ENCODE peak calls at places on chromosome 4, in seven cellular contexts. C is mammary epithelial cell, J is GM12878, Q is osteoblast, P is GM23338, R is HepG2, K is HCT116. Z is an unnamed sample. For H3K4me1, the result is how much of the 10 kb centered on the place peaks cover.

GRCh38 chr4:12987284-12987683 is 496.9 kb downstream of the RAB28 start:
- DNase-seq in C (no peak), J (no peak), Q (no peak), P (no peak), R (no peak), K (no peak), Z (no peak)

GRCh38 chr4:115970859-115971258 is 857.4 kb upstream of the NDST4 start:
- DNase-seq in C (no peak), J (no peak), Q (no peak), P (no peak), R (no peak), K (no peak), Z (no peak)

GRCh38 chr4:99564921-99565320 is 1.1 kb upstream of the TRMT10A start:
- DNase-seq in C (no peak), J (no peak), Q (no peak), P (no peak), R (no peak), K (no peak), Z (no peak)

GRCh38 chr4:156865391-156865790 is 106.2 kb downstream of the PDGFC start:
- DNase-seq in C (no peak), J (no peak), Q (peak), P (no peak), R (no peak), K (no peak), Z (no peak)

GRCh38 chr4:52643846-52644245 is 15.3 kb downstream of the USP46 start:
- DNase-seq in C (peak), J (no peak), Q (no peak), P (no peak), R (peak), K (peak), Z (peak)

GRCh38 chr4:26804876-26805275 is 55.8 kb upstream of the STIM2 start:
- DNase-seq in C (no peak), J (no peak), Q (no peak), P (no peak), R (no peak), K (no peak), Z (no peak)

GRCh38 chr4:104743141-104743748 is 248.6 kb upstream of the CXXC4 start:
- DNase-seq in C (no peak), J (peak), Q (no peak), P (no peak), R (no peak), K (no peak), Z (no peak)

GRCh38 chr4:33974270-33974669 is 2270.0 kb downstream of the ARAP2 start:
- DNase-seq in C (no peak), J (no peak), Q (no peak), P (no peak), R (no peak), K (no peak), Z (no peak)

GRCh38 chr4:28435346-28435745 is 1574.7 kb downstream of the STIM2 start:
- DNase-seq in C (no peak), J (no peak), Q (no peak), P (peak), R (no peak), K (no peak), Z (peak)

GRCh38 chr4:26719954-26720552 is 136.2 kb downstream of the TBC1D19 start:
- DNase-seq in C (no peak), J (no peak), Q (no peak), P (peak), R (no peak), K (peak), Z (peak)

GRCh38 chr4:108473163-108473720 is 147.1 kb upstream of the RPL34 start:
- DNase-seq in C (no peak), J (no peak), Q (no peak), P (no peak), R (no peak), K (no peak), Z (no peak)

GRCh38 chr4:172521171-172521570 is 647.4 kb upstream of the GALNT7 start:
- DNase-seq in C (no peak), J (no peak), Q (no peak), P (no peak), R (no peak), K (no peak), Z (no peak)

GRCh38 chr4:173538903-173539445 is 8.9 kb upstream of the HAND2 start:
- DNase-seq in C (no peak), J (no peak), Q (no peak), P (peak), R (no peak), K (no peak), Z (no peak)

GRCh38 chr4:26179316-26179760 is 141.5 kb upstream of the RBPJ start:
- DNase-seq in C (no peak), J (peak), Q (no peak), P (no peak), R (no peak), K (no peak), Z (no peak)

GRCh38 chr4:95606739-95607138 is 58.0 kb upstream of the UNC5C start:
- DNase-seq in C (no peak), J (no peak), Q (no peak), P (no peak), R (no peak), K (no peak), Z (no peak)

GRCh38 chr4:151099226-151099975 is at the start of gene RPS3A:
- DNase-seq in C (peak), J (peak), Q (peak), P (peak), R (peak), K (peak), Z (peak)

GRCh38 chr4:79147251-79147650 is 178.6 kb downstream of the NAA11 start:
- DNase-seq in C (no peak), J (no peak), Q (no peak), P (no peak), R (no peak), K (no peak), Z (peak)

GRCh38 chr4:71635094-71635493 is 148.8 kb downstream of the GC start:
- DNase-seq in C (no peak), J (no peak), Q (no peak), P (peak), R (no peak), K (no peak), Z (no peak)

DNA sequence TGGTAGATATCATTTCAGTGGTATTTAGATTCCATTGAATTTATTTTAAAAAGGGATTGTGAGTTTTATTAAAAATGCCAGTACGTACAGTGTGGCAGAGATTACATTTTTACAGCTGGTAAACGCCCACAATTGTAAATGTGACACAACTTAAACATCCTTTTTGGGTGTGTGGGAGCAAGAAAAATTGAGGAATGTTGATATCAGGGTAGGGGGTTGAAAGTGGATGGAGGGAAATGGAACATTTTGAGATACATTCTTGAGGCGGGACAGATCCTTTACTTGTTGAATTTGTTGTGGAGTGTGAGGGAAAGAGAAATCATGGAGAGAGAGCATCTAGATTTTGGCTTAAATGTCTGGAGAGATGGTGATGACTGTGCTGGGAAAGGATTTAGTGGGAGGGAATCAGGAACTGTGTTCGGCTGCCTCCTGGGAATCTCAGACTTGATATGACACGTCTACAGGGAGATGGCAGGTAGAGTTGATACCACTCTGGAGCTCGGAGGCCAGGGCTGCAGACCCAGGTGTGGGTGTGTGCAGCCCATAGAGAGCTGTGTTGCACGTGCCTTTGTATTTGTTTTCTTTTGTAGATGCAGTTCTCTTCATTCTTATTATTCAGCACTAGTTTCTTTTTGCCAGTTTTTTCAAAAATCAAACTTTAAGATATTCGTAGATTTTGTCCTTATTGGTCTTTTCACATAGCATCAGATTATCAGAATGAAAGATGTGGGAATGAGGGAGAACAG is 10.8 kb downstream of the TMEM131L start:
- DNase-seq in C (peak), J (no peak), Q (no peak), P (no peak), R (no peak), K (no peak), Z (no peak)
- H3K4me1 ChIP-seq in C (under half), J (half or more), Q (under half), P (under half), R (under half), K (under half), Z (under half)

DNA sequence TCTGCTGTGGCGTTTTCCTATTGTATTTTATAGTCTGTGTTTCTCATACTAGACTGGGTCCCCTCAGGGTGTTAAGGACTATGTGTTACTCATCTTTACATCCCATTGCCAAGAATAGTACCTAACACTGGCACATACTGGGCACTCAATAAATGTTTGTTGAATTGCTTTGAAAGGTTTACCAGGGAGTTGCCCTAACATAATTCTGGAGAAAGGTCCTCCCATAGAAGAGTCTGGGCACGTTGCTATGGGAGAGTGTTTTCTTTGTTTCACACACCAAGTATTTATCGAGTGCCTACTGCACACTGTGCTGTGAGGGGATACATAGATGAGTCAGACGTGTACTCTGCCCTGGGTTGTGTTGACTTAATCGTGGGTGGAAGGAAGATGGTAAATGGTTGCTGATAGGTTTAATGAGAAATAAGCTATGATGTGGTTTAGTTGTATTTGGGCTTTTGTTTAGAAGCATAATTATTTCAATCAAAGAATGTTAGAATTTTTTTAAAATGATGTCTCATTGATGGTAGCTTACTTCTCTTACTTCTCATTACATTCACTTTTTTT is 42.9 kb downstream of the AFF1 start:
- DNase-seq in C (peak), J (peak), Q (peak), P (no peak), R (peak), K (peak), Z (peak)
- H3K4me2 ChIP-seq in C (peak), J (peak), Q (peak), P (no peak), R (peak), K (peak), Z (peak)

GRCh38 chr4:147955827-147956565 is 224.1 kb downstream of the ARHGAP10 start:
- DNase-seq in C (no peak), J (no peak), Q (no peak), P (no peak), R (no peak), K (no peak), Z (no peak)
- TF ChIP-seq CTCF in C (no peak), J (no peak), Q (no peak), P (no peak), R (no peak), K (no peak), Z (no peak)

DNA sequence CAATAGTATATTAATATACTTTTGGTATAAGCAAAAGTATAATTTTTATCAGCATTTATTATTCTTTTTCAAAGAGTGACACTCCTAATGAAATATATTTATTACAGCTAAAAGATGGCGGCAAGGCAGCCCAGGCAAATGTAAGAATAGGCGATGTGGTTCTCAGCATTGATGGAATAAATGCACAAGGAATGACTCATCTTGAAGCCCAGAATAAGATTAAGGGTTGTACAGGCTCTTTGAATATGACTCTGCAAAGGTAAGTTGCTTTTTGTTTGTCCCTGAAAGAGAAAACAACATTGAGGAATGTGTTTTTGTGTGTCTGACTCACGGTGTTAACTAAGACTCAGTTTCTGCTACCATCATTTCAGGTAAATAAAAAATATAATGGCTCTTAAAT is 71.9 kb downstream of the PDLIM5 start:
- DNase-seq in C (peak), J (no peak), Q (no peak), P (no peak), R (no peak), K (no peak), Z (peak)
- H3K4me1 ChIP-seq in C (under half), J (under half), Q (half or more), P (under half), R (under half), K (under half), Z (under half)

GRCh38 chr4:181656748-181657147 is 586.5 kb upstream of the TENM3 start:
- DNase-seq in C (no peak), J (no peak), Q (peak), P (no peak), R (no peak), K (no peak), Z (no peak)

GRCh38 chr4:181661090-181661489 is 582.1 kb upstream of the TENM3 start:
- DNase-seq in C (peak), J (no peak), Q (no peak), P (no peak), R (no peak), K (no peak), Z (no peak)

GRCh38 chr4:181662383-181662782 is 580.8 kb upstream of the TENM3 start:
- DNase-seq in C (peak), J (no peak), Q (peak), P (no peak), R (no peak), K (no peak), Z (no peak)

DNA sequence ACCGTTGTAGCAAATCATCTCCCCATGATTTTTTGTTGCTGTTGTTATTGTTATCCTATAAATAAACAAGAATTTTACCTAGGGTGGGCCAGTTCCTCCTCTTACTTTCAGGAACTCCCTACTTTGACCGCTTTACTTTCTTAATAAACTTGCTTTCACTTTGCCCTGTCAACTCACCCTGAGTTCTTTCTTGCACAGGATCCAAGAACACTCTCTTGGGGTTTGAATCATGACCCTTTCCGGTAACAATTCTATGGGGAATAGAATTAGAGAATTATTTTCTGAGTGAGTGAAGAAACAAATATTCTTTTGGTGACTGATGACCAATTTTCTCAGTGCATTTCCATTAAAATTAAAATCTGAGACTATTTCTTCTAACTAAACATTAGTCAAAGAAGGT is 584.0 kb upstream of the TENM3 start:
- DNase-seq in C (no peak), J (no peak), Q (peak), P (no peak), R (no peak), K (no peak), Z (no peak)
- H3K4me2 ChIP-seq in C (no peak), J (no peak), Q (peak), P (no peak), R (no peak), K (no peak), Z (no peak)

GRCh38 chr4:112567536-112567935 is 51.6 kb upstream of the NEUROG2 start:
- DNase-seq in C (no peak), J (no peak), Q (no peak), P (no peak), R (no peak), K (no peak), Z (no peak)

GRCh38 chr4:112562254-112562653 is 46.3 kb upstream of the NEUROG2 start:
- DNase-seq in C (no peak), J (no peak), Q (no peak), P (no peak), R (no peak), K (no peak), Z (peak)

GRCh38 chr4:112563431-112564200 is 47.6 kb upstream of the NEUROG2 start:
- DNase-seq in C (peak), J (no peak), Q (peak), P (no peak), R (no peak), K (no peak), Z (no peak)

GRCh38 chr4:112560084-112560483 is 44.1 kb upstream of the NEUROG2 start:
- DNase-seq in C (no peak), J (no peak), Q (no peak), P (no peak), R (no peak), K (no peak), Z (no peak)

DNA sequence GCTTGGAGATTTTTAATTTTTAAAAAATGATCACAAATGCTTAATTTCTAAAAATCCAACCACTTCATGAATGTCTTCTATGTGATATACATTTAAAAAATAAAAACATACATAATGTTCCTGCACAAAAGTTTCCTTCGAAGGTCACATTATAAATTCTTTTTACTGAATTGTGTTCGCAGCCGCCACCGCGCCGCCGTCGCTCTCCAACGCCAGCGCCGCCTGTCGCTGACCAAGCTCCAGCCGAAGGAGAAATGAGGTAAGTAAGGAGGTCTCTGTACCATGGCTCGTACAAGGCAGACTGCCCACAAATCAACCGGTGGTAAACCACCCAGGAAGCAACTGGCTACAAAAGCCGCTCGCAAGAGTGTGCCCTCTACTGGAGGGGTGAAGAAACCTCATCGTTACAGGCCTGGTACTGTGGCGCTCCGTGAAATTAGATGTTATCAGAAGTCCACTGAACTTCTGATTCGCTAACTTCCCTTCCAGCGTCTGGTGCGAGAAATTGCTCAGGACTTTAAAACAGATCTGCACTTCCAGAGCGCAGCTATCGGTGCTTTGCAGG is 48.8 kb upstream of the NEUROG2 start:
- DNase-seq in C (no peak), J (no peak), Q (no peak), P (peak), R (no peak), K (no peak), Z (no peak)
- TF ChIP-seq CTCF in C (no peak), J (no peak), Q (no peak), P (peak), R (no peak), K (peak), Z (peak)

DNA sequence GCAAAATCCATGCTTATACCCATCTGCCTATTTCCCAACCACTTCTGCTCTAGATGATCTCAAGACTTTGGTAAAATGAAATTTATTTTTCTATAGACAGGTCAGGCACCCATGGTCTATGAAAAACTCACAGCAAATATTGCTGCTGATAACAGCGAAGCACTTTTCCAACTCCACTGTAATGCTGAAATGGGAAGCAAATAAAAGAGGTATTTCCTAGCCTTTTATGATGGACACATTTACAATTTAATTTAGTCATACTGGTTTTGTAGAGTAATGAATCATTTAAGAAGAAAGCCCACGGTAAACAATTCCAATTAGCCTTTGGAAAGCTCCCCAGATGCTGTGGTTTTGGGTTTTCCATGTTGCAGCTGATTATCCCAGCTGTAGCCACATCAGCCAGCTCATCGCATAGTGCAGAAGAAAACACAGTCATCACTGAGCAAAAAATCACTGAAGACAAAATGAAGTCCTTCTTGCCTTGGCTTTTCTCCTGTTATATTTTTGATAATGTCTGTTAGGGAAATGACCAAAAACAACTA is 193.2 kb upstream of the C1QTNF7 start:
- DNase-seq in C (peak), J (no peak), Q (peak), P (no peak), R (no peak), K (no peak), Z (peak)
- H3K4me1 ChIP-seq in C (under half), J (under half), Q (half or more), P (under half), R (under half), K (under half), Z (under half)

DNA sequence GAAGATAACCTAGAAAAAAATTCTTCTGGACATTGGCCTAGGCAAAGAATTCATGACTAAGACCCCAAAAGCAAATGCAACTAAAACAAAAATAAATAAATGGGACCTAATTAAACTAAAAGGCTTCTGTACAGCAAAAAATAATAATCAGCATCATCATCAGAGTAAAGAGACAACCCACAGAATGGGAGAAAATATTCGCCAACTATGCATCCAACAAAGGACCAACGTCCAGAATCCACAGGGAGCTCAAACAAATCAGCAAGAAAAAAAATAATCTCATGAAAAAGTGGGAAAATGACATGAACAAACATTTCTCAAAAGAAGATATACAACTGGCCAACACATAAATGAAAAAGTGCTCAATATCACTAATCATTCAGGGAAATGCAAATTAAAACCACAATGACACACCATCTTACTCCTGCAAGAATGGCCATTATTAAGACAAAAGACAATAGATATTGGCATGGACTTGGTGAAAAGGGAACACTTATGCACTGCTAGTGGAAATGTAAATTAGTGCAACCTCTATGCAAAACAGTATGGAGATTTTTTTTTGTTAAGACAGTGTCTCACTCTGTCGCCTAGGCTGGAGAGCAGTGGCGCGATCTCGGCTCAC is 30.0 kb downstream of the ELF2 start:
- DNase-seq in C (no peak), J (no peak), Q (no peak), P (no peak), R (no peak), K (no peak), Z (no peak)
- H3K4me2 ChIP-seq in C (no peak), J (no peak), Q (no peak), P (no peak), R (no peak), K (no peak), Z (no peak)

GRCh38 chr4:14787894-14788293 is 214.4 kb upstream of the CPEB2 start:
- DNase-seq in C (peak), J (no peak), Q (no peak), P (peak), R (no peak), K (no peak), Z (peak)
- TF ChIP-seq CTCF in C (peak), J (peak), Q (peak), P (peak), R (peak), K (peak), Z (peak)